ENCODE peak calls at places on chromosomes 16 and 17, in seven cellular contexts. A, Q, K, B, Y, J and I are unnamed samples. For H3K4me1, the result is how much of the 10 kb centered on the place peaks cover.

GRCh38 chr17:54353789-54354525 is 531.2 kb downstream of the KIF2B start:
- DNase-seq in A (no peak), Q (no peak), K (no peak), B (no peak), Y (no peak), J (no peak), I (no peak)

GRCh38 chr17:20028436-20028835 is 19.3 kb downstream of the SPECC1 start:
- DNase-seq in A (no peak), Q (no peak), K (no peak), B (no peak), Y (no peak), J (no peak), I (peak)

GRCh38 chr17:69179227-69179952 is 37.7 kb upstream of the ABCA6 start:
- DNase-seq in A (peak), Q (no peak), K (peak), B (no peak), Y (no peak), J (peak), I (peak)

GRCh38 chr16:19468300-19468699 is 50.6 kb downstream of the TMC5 start:
- DNase-seq in A (no peak), Q (no peak), K (no peak), B (no peak), Y (no peak), J (no peak), I (no peak)

GRCh38 chr16:67968440-67969285 is at the start of gene SLC12A4:
- DNase-seq in A (peak), Q (peak), K (peak), B (no peak), Y (peak), J (peak), I (peak)

GRCh38 chr17:77778636-77779524 is 179.6 kb upstream of the TNRC6C start:
- DNase-seq in A (no peak), Q (no peak), K (no peak), B (no peak), Y (no peak), J (no peak), I (no peak)

GRCh38 chr16:68644715-68645493 is at the start of gene CDH3:
- DNase-seq in A (no peak), Q (no peak), K (peak), B (peak), Y (peak), J (peak), I (peak)

GRCh38 chr17:13647551-13647950 is 45.8 kb upstream of the HS3ST3A1 start:
- DNase-seq in A (no peak), Q (no peak), K (no peak), B (no peak), Y (no peak), J (peak), I (no peak)

GRCh38 chr17:33725675-33726271 is 432.7 kb upstream of the ASIC2 start:
- DNase-seq in A (peak), Q (peak), K (peak), B (peak), Y (peak), J (peak), I (peak)

GRCh38 chr17:63117431-63117830 is 151.4 kb downstream of the TANC2 start:
- DNase-seq in A (no peak), Q (no peak), K (no peak), B (no peak), Y (no peak), J (no peak), I (no peak)

GRCh38 chr17:77881545-77881944 is 77.0 kb upstream of the TNRC6C start:
- DNase-seq in A (peak), Q (no peak), K (peak), B (no peak), Y (no peak), J (peak), I (no peak)

GRCh38 chr17:56297142-56297541 is 143.9 kb downstream of the ANKFN1 start:
- DNase-seq in A (peak), Q (no peak), K (no peak), B (no peak), Y (peak), J (no peak), I (no peak)

GRCh38 chr16:61798741-61799140 is 237.5 kb downstream of the CDH8 start:
- DNase-seq in A (no peak), Q (no peak), K (no peak), B (no peak), Y (no peak), J (no peak), I (peak)

GRCh38 chr16:77043076-77043475 is 147.9 kb upstream of the MON1B start:
- DNase-seq in A (no peak), Q (no peak), K (peak), B (no peak), Y (no peak), J (peak), I (no peak)

GRCh38 chr16:351804-352520 is 561 bp downstream of the AXIN1 start:
- DNase-seq in A (no peak), Q (no peak), K (peak), B (no peak), Y (no peak), J (peak), I (no peak)

GRCh38 chr17:82281076-82281475 is 7.6 kb upstream of the CSNK1D start:
- DNase-seq in A (no peak), Q (no peak), K (no peak), B (no peak), Y (no peak), J (no peak), I (no peak)

GRCh38 chr17:81565231-81565630 is 13.1 kb upstream of the FAAP100 start:
- DNase-seq in A (no peak), Q (no peak), K (no peak), B (no peak), Y (no peak), J (no peak), I (no peak)

GRCh38 chr17:63425478-63425877 is 20.6 kb downstream of the CYB561 start:
- DNase-seq in A (peak), Q (peak), K (peak), B (no peak), Y (peak), J (peak), I (peak)

GRCh38 chr16:28925386-28926228 is 569 bp upstream of the RABEP2 start:
- DNase-seq in A (peak), Q (no peak), K (no peak), B (peak), Y (no peak), J (peak), I (no peak)

GRCh38 chr17:60947100-60947499 is 269.4 kb downstream of the BCAS3 start:
- DNase-seq in A (peak), Q (no peak), K (no peak), B (no peak), Y (no peak), J (peak), I (no peak)

GRCh38 chr17:40598928-40599627 is 33.8 kb upstream of the CCR7 start:
- DNase-seq in A (peak), Q (no peak), K (no peak), B (no peak), Y (no peak), J (no peak), I (no peak)

GRCh38 chr16:77556203-77556602 is 121.4 kb upstream of the ADAMTS18 start:
- DNase-seq in A (no peak), Q (peak), K (peak), B (no peak), Y (peak), J (no peak), I (peak)

GRCh38 chr17:70060415-70060814 is 14.6 kb upstream of the KCNJ16 start:
- DNase-seq in A (peak), Q (no peak), K (no peak), B (no peak), Y (no peak), J (no peak), I (no peak)

GRCh38 chr17:48127371-48128051 is 19.9 kb downstream of the SNX11 start:
- DNase-seq in A (no peak), Q (no peak), K (peak), B (no peak), Y (no peak), J (peak), I (peak)

GRCh38 chr16:87897563-87898505 is 28.5 kb upstream of the SLC7A5 start:
- DNase-seq in A (no peak), Q (no peak), K (no peak), B (no peak), Y (no peak), J (no peak), I (no peak)

GRCh38 chr16:72291531-72291981 is 119.6 kb upstream of the PMFBP1 start:
- DNase-seq in A (peak), Q (no peak), K (no peak), B (no peak), Y (no peak), J (peak), I (peak)

GRCh38 chr16:4767872-4768548 is 1.0 kb upstream of the ZNF500 start:
- DNase-seq in A (peak), Q (no peak), K (no peak), B (no peak), Y (no peak), J (peak), I (peak)

GRCh38 chr17:81256616-81257015 is 17.5 kb downstream of the NDUFAF8 start:
- DNase-seq in A (peak), Q (no peak), K (no peak), B (no peak), Y (no peak), J (peak), I (no peak)

GRCh38 chr17:35981908-35982330 is 622 bp upstream of the CCL16 start:
- DNase-seq in A (no peak), Q (no peak), K (peak), B (no peak), Y (peak), J (no peak), I (no peak)

GRCh38 chr17:81925860-81926450 is 1.6 kb downstream of the MAFG start:
- DNase-seq in A (no peak), Q (no peak), K (no peak), B (no peak), Y (no peak), J (no peak), I (no peak)

GRCh38 chr17:56324676-56325075 is 171.4 kb downstream of the ANKFN1 start:
- DNase-seq in A (no peak), Q (no peak), K (no peak), B (no peak), Y (no peak), J (no peak), I (no peak)

GRCh38 chr17:27315322-27315721 is 21.4 kb downstream of the WSB1 start:
- DNase-seq in A (peak), Q (no peak), K (no peak), B (no peak), Y (peak), J (no peak), I (peak)

DNA sequence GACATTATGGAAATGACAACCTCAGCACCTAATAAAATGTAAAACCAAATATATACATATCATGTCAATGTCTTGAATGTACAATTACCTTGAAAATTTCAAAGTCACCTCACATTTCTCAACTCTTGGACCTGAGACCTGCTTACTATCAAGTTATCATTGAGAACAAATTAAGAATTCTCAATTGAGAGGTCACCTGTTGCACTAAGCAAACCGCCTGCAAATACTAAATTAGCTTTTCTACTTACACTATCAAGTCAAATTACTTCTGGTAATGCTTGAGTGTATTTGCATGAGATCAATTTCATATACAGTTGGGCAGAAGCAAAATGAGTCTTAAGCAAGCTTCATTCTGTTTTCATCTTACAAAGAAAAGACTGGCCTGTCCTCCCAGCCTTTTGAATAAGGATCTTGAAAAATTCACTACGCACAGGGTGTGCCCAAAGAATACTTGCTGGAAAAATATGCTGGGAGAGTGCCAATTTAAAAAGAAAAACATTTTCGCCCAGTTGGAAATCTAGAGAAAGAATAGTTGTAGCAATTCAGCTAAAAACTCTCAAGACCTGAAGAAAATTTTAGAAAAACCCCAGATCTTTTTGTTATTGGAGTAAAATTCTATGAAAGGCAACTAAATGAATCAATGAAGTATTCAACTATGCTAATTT is 35.7 kb downstream of the KANSL1 start:
- DNase-seq in A (peak), Q (no peak), K (no peak), B (no peak), Y (no peak), J (no peak), I (no peak)
- H3K4me1 ChIP-seq in A (under half), Q (under half), K (under half), B (under half), Y (under half), J (under half), I (under half)

GRCh38 chr16:82895843-82896242 is 269.1 kb downstream of the CDH13 start:
- DNase-seq in A (no peak), Q (no peak), K (no peak), B (no peak), Y (no peak), J (no peak), I (no peak)
- H4K8ac ChIP-seq in A (no peak), Q (no peak), K (no peak), B (no peak), Y (no peak), J (no peak), I (no peak)

GRCh38 chr16:89386337-89386736 is 104.0 kb downstream of the ANKRD11 start:
- DNase-seq in A (no peak), Q (no peak), K (no peak), B (no peak), Y (no peak), J (no peak), I (no peak)
- H3K4me1 ChIP-seq in A (under half), Q (under half), K (under half), B (under half), Y (under half), J (under half), I (under half)

DNA sequence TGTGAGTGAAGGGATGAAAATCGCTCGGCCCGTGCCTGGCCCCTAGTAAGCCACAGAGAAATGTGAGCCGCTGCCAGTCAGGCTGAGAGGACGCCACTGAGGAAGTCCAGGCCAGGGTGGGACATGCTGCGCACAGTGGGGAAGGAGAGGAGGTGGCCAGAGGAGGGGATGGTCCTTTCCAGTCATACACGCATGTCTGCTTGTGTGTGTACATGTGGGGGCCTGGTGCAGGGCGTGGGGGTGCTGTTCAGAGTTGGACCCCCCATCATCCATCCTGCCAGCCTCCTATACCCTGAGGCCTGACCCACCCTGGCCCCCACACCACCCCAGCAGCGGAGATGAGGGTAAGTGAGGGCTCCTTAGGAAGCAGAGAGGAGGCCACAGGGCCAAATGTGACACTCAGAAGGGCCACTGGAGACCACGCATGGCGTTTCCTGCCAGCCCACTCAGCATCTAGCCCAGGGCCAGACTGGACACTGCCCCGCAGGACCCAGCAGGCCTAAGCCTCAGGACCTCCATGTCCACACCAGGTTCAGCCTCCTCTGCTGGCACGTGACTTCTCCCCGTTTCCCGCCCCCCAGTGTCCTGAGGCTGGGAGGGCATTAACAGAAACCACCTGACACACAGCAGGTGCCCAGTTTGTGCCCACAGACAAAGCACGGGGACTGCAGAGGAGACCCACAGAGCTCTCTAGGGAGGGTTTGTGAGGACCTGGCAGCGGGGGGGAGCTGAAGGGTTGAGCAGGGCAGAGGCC is 7.0 kb downstream of the DOC2A start:
- DNase-seq in A (no peak), Q (no peak), K (no peak), B (no peak), Y (no peak), J (no peak), I (no peak)
- H4K8ac ChIP-seq in A (no peak), Q (no peak), K (no peak), B (no peak), Y (no peak), J (no peak), I (no peak)

GRCh38 chr16:22163806-22164205 is 1.5 kb downstream of the SDR42E2 start:
- DNase-seq in A (no peak), Q (no peak), K (no peak), B (no peak), Y (no peak), J (no peak), I (no peak)
- H3K4me1 ChIP-seq in A (under half), Q (under half), K (under half), B (under half), Y (under half), J (under half), I (under half)

GRCh38 chr17:11240841-11241610 is at the start of gene SHISA6:
- DNase-seq in A (no peak), Q (peak), K (no peak), B (no peak), Y (peak), J (no peak), I (no peak)
- H4K8ac ChIP-seq in A (no peak), Q (no peak), K (no peak), B (peak), Y (no peak), J (no peak), I (no peak)

GRCh38 chr17:43767713-43768059 is 9.1 kb upstream of the SOST start:
- DNase-seq in A (no peak), Q (no peak), K (no peak), B (no peak), Y (no peak), J (no peak), I (no peak)
- H3K4me1 ChIP-seq in A (under half), Q (under half), K (under half), B (under half), Y (under half), J (under half), I (under half)

GRCh38 chr16:89796104-89796503 is 20.3 kb downstream of the FANCA start:
- DNase-seq in A (no peak), Q (no peak), K (no peak), B (no peak), Y (no peak), J (no peak), I (no peak)
- H4K8ac ChIP-seq in A (no peak), Q (no peak), K (no peak), B (no peak), Y (no peak), J (no peak), I (no peak)

GRCh38 chr17:31967643-31968042 is 30.8 kb downstream of the SUZ12 start:
- DNase-seq in A (no peak), Q (no peak), K (no peak), B (no peak), Y (no peak), J (no peak), I (peak)
- H3K4me1 ChIP-seq in A (under half), Q (under half), K (under half), B (under half), Y (under half), J (under half), I (under half)

GRCh38 chr17:8322078-8322477 is 12.0 kb downstream of the ARHGEF15 start:
- DNase-seq in A (no peak), Q (no peak), K (no peak), B (no peak), Y (no peak), J (no peak), I (no peak)

GRCh38 chr17:8320990-8321389 is 10.9 kb downstream of the ARHGEF15 start:
- DNase-seq in A (no peak), Q (no peak), K (no peak), B (no peak), Y (no peak), J (no peak), I (no peak)

GRCh38 chr17:8326591-8327583 is 12.8 kb upstream of the ODF4 start:
- DNase-seq in A (no peak), Q (no peak), K (peak), B (no peak), Y (no peak), J (peak), I (no peak)

GRCh38 chr17:8324913-8325312 is 14.7 kb upstream of the ODF4 start:
- DNase-seq in A (no peak), Q (no peak), K (no peak), B (no peak), Y (no peak), J (no peak), I (no peak)

GRCh38 chr17:8324132-8324531 is 14.1 kb downstream of the ARHGEF15 start:
- DNase-seq in A (no peak), Q (no peak), K (no peak), B (no peak), Y (no peak), J (no peak), I (no peak)
- H4K8ac ChIP-seq in A (no peak), Q (no peak), K (no peak), B (no peak), Y (no peak), J (no peak), I (no peak)